ENCODE peak calls at places on chromosomes 13 and 19, in eight cellular contexts. One of them, this sample, is unnamed.

GRCh38 chr13:106232680-106233079 is 302.8 kb downstream of the EFNB2 start:
- DNase-seq in brain microvascular endothelial cell: no peak
- DNase-seq in AG04449: no peak
- DNase-seq in fibroblast of pulmonary artery: no peak
- DNase-seq in uterus: no peak
- DNase-seq in ovary: no peak
- DNase-seq in breast epithelium: no peak
- DNase-seq in cardiac fibroblast: peak; percentile 33
- DNase-seq in this sample: no peak

GRCh38 chr13:76790519-76791289 is 95.5 kb downstream of the KCTD12 start:
- DNase-seq in brain microvascular endothelial cell: no peak
- DNase-seq in AG04449: no peak
- DNase-seq in fibroblast of pulmonary artery: peak; percentile 51
- DNase-seq in uterus: no peak
- DNase-seq in ovary: no peak
- DNase-seq in breast epithelium: no peak
- DNase-seq in cardiac fibroblast: peak; percentile 61
- DNase-seq in this sample: no peak

GRCh38 chr13:48194392-48194754 is 38.6 kb upstream of the ITM2B start:
- DNase-seq in brain microvascular endothelial cell: peak; percentile 12
- DNase-seq in AG04449: no peak
- DNase-seq in fibroblast of pulmonary artery: peak; percentile 42
- DNase-seq in uterus: no peak
- DNase-seq in ovary: no peak
- DNase-seq in breast epithelium: no peak
- DNase-seq in cardiac fibroblast: peak; percentile 55
- DNase-seq in this sample: no peak

GRCh38 chr13:65907656-65908441 is 1322.3 kb downstream of the PCDH9 start:
- DNase-seq in brain microvascular endothelial cell: peak; percentile 66
- DNase-seq in AG04449: no peak
- DNase-seq in fibroblast of pulmonary artery: no peak
- DNase-seq in uterus: no peak
- DNase-seq in ovary: no peak
- DNase-seq in breast epithelium: no peak
- DNase-seq in cardiac fibroblast: no peak
- DNase-seq in this sample: no peak

GRCh38 chr19:53982056-53982455 is 9.4 kb upstream of the CACNG6 start:
- DNase-seq in brain microvascular endothelial cell: no peak
- DNase-seq in AG04449: no peak
- DNase-seq in fibroblast of pulmonary artery: no peak
- DNase-seq in uterus: no peak
- DNase-seq in ovary: no peak
- DNase-seq in breast epithelium: no peak
- DNase-seq in cardiac fibroblast: peak; percentile 41
- DNase-seq in this sample: no peak

GRCh38 chr13:90750957-90751356 is 596.5 kb upstream of the MIR17HG start:
- DNase-seq in brain microvascular endothelial cell: no peak
- DNase-seq in AG04449: no peak
- DNase-seq in fibroblast of pulmonary artery: peak; percentile 3
- DNase-seq in uterus: no peak
- DNase-seq in ovary: no peak
- DNase-seq in breast epithelium: no peak
- DNase-seq in cardiac fibroblast: peak; percentile 26
- DNase-seq in this sample: no peak

GRCh38 chr19:41945135-41945766 is 13.9 kb downstream of the RABAC1 start:
- DNase-seq in brain microvascular endothelial cell: no peak
- DNase-seq in AG04449: no peak
- DNase-seq in fibroblast of pulmonary artery: no peak
- DNase-seq in uterus: no peak
- DNase-seq in ovary: no peak
- DNase-seq in breast epithelium: no peak
- DNase-seq in cardiac fibroblast: no peak
- DNase-seq in this sample: no peak

GRCh38 chr13:42363941-42364612 is 92.1 kb downstream of the AKAP11 start:
- DNase-seq in brain microvascular endothelial cell: peak; percentile 61
- DNase-seq in AG04449: no peak
- DNase-seq in fibroblast of pulmonary artery: peak; percentile 40
- DNase-seq in uterus: no peak
- DNase-seq in ovary: no peak
- DNase-seq in breast epithelium: no peak
- DNase-seq in cardiac fibroblast: peak; percentile 21
- DNase-seq in this sample: no peak

GRCh38 chr19:1173845-1174809 is at the start of gene SBNO2:
- DNase-seq in brain microvascular endothelial cell: peak; percentile 78
- DNase-seq in AG04449: no peak
- DNase-seq in fibroblast of pulmonary artery: peak; percentile 90
- DNase-seq in uterus: peak; percentile 89
- DNase-seq in ovary: peak; percentile 87
- DNase-seq in breast epithelium: peak; percentile 88
- DNase-seq in cardiac fibroblast: peak; percentile 93
- DNase-seq in this sample: no peak

GRCh38 chr19:1175020-1175419 is 952 bp upstream of the SBNO2 start:
- DNase-seq in brain microvascular endothelial cell: no peak
- DNase-seq in AG04449: no peak
- DNase-seq in fibroblast of pulmonary artery: no peak
- DNase-seq in uterus: no peak
- DNase-seq in ovary: no peak
- DNase-seq in breast epithelium: no peak
- DNase-seq in cardiac fibroblast: no peak
- DNase-seq in this sample: no peak

GRCh38 chr19:1181606-1182005 is 7.5 kb upstream of the SBNO2 start:
- DNase-seq in brain microvascular endothelial cell: no peak
- DNase-seq in AG04449: no peak
- DNase-seq in fibroblast of pulmonary artery: no peak
- DNase-seq in uterus: no peak
- DNase-seq in ovary: no peak
- DNase-seq in breast epithelium: peak; percentile 88
- DNase-seq in cardiac fibroblast: no peak
- DNase-seq in this sample: no peak

GRCh38 chr19:1173160-1173844 is 766 bp downstream of the SBNO2 start:
- DNase-seq in brain microvascular endothelial cell: no peak
- DNase-seq in AG04449: no peak
- DNase-seq in fibroblast of pulmonary artery: peak; percentile 22
- DNase-seq in uterus: peak; percentile 42
- DNase-seq in ovary: no peak
- DNase-seq in breast epithelium: no peak
- DNase-seq in cardiac fibroblast: no peak
- DNase-seq in this sample: no peak

GRCh38 chr19:1177322-1178114 is 3.5 kb upstream of the SBNO2 start:
- DNase-seq in brain microvascular endothelial cell: peak; percentile 91
- DNase-seq in AG04449: peak; percentile 84
- DNase-seq in fibroblast of pulmonary artery: peak; percentile 95
- DNase-seq in uterus: no peak
- DNase-seq in ovary: no peak
- DNase-seq in breast epithelium: no peak
- DNase-seq in cardiac fibroblast: peak; percentile 94
- DNase-seq in this sample: peak; percentile 93
- H3K4me3 ChIP-seq in brain microvascular endothelial cell: peak overlapping the region; percentile 24
- H3K4me3 ChIP-seq in AG04449: no peak overlapping the region
- H3K4me3 ChIP-seq in fibroblast of pulmonary artery: no peak overlapping the region
- H3K4me3 ChIP-seq in uterus: no peak overlapping the region
- H3K4me3 ChIP-seq in ovary: no peak overlapping the region
- H3K4me3 ChIP-seq in breast epithelium: no peak overlapping the region
- H3K4me3 ChIP-seq in cardiac fibroblast: no peak overlapping the region
- H3K4me3 ChIP-seq in this sample: peak overlapping the region; percentile 17

GRCh38 chr19:38263696-38264485 is 482 bp upstream of the SPINT2 start:
- DNase-seq in brain microvascular endothelial cell: peak; percentile 63
- DNase-seq in AG04449: no peak
- DNase-seq in fibroblast of pulmonary artery: peak; percentile 53
- DNase-seq in uterus: no peak
- DNase-seq in ovary: peak; percentile 59
- DNase-seq in breast epithelium: no peak
- DNase-seq in cardiac fibroblast: peak; percentile 70
- DNase-seq in this sample: no peak

GRCh38 chr19:38266070-38266469 is 1.7 kb downstream of the SPINT2 start:
- DNase-seq in brain microvascular endothelial cell: no peak
- DNase-seq in AG04449: no peak
- DNase-seq in fibroblast of pulmonary artery: no peak
- DNase-seq in uterus: no peak
- DNase-seq in ovary: no peak
- DNase-seq in breast epithelium: peak; percentile 67
- DNase-seq in cardiac fibroblast: no peak
- DNase-seq in this sample: no peak

GRCh38 chr19:38262585-38263268 is 1.6 kb upstream of the SPINT2 start:
- DNase-seq in brain microvascular endothelial cell: no peak
- DNase-seq in AG04449: no peak
- DNase-seq in fibroblast of pulmonary artery: no peak
- DNase-seq in uterus: no peak
- DNase-seq in ovary: no peak
- DNase-seq in breast epithelium: no peak
- DNase-seq in cardiac fibroblast: no peak
- DNase-seq in this sample: no peak

GRCh38 chr19:38265213-38265861 is 964 bp downstream of the SPINT2 start:
- DNase-seq in brain microvascular endothelial cell: no peak
- DNase-seq in AG04449: no peak
- DNase-seq in fibroblast of pulmonary artery: no peak
- DNase-seq in uterus: no peak
- DNase-seq in ovary: no peak
- DNase-seq in breast epithelium: no peak
- DNase-seq in cardiac fibroblast: no peak
- DNase-seq in this sample: no peak

DNA sequence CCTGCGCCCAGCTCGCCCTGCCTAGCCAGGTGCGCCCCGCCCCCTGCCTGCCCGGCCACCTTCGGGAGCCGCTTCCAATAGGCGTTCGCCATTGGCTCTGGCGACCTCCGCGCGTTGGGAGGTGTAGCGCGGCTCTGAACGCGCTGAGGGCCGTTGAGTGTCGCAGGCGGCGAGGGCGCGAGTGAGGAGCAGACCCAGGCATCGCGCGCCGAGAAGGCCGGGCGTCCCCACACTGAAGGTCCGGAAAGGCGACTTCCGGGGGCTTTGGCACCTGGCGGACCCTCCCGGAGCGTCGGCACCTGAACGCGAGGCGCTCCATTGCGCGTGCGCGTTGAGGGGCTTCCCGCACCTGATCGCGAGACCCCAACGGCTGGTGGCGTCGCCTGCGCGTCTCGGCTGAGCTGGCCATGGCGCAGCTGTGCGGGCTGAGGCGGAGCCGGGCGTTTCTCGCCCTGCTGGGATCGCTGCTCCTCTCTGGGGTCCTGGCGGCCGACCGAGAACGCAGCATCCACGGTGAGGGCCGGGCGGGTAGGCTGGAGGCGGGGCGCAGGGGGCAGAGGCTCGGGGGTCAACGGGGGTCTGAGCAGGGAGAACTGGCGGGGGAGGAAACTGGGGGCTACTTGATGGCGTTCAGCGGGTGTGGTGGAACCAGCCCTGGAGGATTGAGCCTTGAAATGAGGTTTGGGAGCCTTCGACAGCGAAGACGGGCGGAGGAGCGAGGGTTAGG is at the start of gene SPINT2:
- DNase-seq in brain microvascular endothelial cell: no peak
- DNase-seq in AG04449: no peak
- DNase-seq in fibroblast of pulmonary artery: no peak
- DNase-seq in uterus: no peak
- DNase-seq in ovary: no peak
- DNase-seq in breast epithelium: peak; percentile 95
- DNase-seq in cardiac fibroblast: no peak
- DNase-seq in this sample: no peak
- H3K4me3 ChIP-seq in brain microvascular endothelial cell: peak within 1 kb of the TSS; percentile 47
- H3K4me3 ChIP-seq in AG04449: peak within 1 kb of the TSS; percentile 52
- H3K4me3 ChIP-seq in fibroblast of pulmonary artery: peak within 1 kb of the TSS; percentile 36
- H3K4me3 ChIP-seq in uterus: peak within 1 kb of the TSS; percentile 53
- H3K4me3 ChIP-seq in ovary: peak within 1 kb of the TSS; percentile 44
- H3K4me3 ChIP-seq in breast epithelium: peak within 1 kb of the TSS; percentile 44
- H3K4me3 ChIP-seq in cardiac fibroblast: peak within 1 kb of the TSS; percentile 39
- H3K4me3 ChIP-seq in this sample: peak within 1 kb of the TSS; percentile 41

DNA sequence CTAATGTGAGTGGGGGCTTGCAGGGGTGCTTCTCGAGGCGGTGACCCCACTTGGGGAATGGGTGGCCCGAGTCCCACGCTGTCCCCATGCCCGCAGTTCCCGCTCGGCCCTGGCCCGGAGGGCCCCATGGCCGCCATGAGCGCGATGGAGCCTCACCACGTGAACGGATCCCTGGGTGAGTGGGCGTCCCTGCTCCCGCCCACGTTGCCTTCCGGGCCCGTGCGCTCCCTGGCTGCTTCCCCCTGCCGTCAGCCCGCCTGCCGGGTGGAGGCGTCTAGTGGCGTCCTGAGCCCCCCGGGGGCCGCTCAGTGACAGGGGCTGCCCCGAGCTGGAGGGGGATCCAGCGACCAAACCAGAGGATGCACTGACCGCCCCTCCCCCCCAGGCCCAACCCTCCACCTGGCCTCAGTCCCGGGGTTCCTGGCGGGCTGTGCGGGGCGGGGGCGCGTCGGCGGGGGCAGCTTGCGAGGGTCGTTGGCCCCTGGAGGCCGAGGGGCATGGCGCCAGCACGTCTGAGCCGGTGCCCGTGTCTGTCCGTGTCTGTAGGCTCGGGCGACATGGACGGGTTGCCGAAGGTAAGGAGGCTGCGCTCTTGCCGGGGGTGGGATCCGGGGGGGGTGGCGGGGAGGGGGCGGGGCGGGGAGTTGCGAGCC is 4.8 kb downstream of the ISYNA1 start:
- DNase-seq in brain microvascular endothelial cell: no peak
- DNase-seq in AG04449: no peak
- DNase-seq in fibroblast of pulmonary artery: no peak
- DNase-seq in uterus: peak; percentile 53
- DNase-seq in ovary: peak; percentile 62
- DNase-seq in breast epithelium: no peak
- DNase-seq in cardiac fibroblast: no peak
- DNase-seq in this sample: no peak
- H3K4me3 ChIP-seq in brain microvascular endothelial cell: peak overlapping the region; percentile 58
- H3K4me3 ChIP-seq in AG04449: peak overlapping the region; percentile 36
- H3K4me3 ChIP-seq in fibroblast of pulmonary artery: no peak overlapping the region
- H3K4me3 ChIP-seq in uterus: peak overlapping the region; percentile 46
- H3K4me3 ChIP-seq in ovary: peak overlapping the region; percentile 33
- H3K4me3 ChIP-seq in breast epithelium: peak overlapping the region; percentile 30
- H3K4me3 ChIP-seq in cardiac fibroblast: peak overlapping the region; percentile 23
- H3K4me3 ChIP-seq in this sample: peak overlapping the region; percentile 39

GRCh38 chr19:49592486-49593232 is 1.7 kb downstream of the PRR12 start:
- DNase-seq in brain microvascular endothelial cell: no peak
- DNase-seq in AG04449: no peak
- DNase-seq in fibroblast of pulmonary artery: no peak
- DNase-seq in uterus: no peak
- DNase-seq in ovary: no peak
- DNase-seq in breast epithelium: no peak
- DNase-seq in cardiac fibroblast: no peak
- DNase-seq in this sample: no peak

GRCh38 chr19:49595006-49595818 is 4.2 kb downstream of the PRR12 start:
- DNase-seq in brain microvascular endothelial cell: no peak
- DNase-seq in AG04449: no peak
- DNase-seq in fibroblast of pulmonary artery: no peak
- DNase-seq in uterus: no peak
- DNase-seq in ovary: no peak
- DNase-seq in breast epithelium: no peak
- DNase-seq in cardiac fibroblast: no peak
- DNase-seq in this sample: no peak

GRCh38 chr19:49591731-49592485 is 926 bp downstream of the PRR12 start:
- DNase-seq in brain microvascular endothelial cell: peak; percentile 19
- DNase-seq in AG04449: no peak
- DNase-seq in fibroblast of pulmonary artery: peak; percentile 31
- DNase-seq in uterus: peak; percentile 51
- DNase-seq in ovary: peak; percentile 52
- DNase-seq in breast epithelium: no peak
- DNase-seq in cardiac fibroblast: peak; percentile 42
- DNase-seq in this sample: no peak

GRCh38 chr19:49594157-49595005 is 3.4 kb downstream of the PRR12 start:
- DNase-seq in brain microvascular endothelial cell: no peak
- DNase-seq in AG04449: no peak
- DNase-seq in fibroblast of pulmonary artery: no peak
- DNase-seq in uterus: no peak
- DNase-seq in ovary: no peak
- DNase-seq in breast epithelium: no peak
- DNase-seq in cardiac fibroblast: no peak
- DNase-seq in this sample: no peak

DNA sequence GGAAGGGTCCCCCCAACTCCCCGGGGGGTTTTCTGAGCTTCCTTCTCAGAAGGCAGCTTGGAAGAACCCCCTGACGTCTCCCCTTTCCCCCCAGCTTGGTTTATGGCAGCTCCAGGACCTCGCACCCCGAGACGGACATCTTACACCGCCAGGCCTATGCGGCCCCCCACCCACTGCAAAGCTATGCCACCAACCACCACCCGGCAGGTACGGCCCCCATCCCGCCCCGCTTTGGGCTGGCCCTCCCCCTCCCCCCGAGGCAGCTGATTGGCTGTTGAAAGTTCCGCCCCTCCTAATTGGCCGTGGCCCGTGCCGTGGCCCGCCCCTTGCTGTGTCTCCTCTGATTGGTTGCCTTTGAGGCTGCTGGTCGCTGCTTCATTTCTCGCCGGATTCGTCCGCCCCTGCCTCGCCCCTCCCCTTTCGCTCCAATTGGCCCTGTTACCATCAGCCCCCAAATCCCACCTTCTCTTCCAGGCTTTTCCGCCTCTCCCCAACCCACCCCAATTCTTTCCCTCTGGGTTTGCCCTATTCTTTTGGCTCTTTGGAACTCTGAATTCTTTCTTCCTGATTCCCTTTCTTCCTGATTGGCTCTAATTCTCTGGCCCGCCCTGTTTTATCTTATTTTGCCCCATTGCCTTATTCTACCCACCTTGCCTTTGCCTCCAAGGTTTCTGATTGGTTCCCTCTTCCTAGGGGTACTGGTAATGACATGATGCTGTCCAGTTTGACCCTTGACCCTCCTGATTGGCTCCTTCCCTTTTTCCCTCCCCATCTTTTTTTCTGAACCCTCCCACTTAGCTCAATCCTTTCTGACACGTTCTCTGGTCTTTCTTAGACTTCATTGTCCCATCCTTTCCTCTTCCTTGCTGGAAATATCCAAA is 2.5 kb downstream of the PRR12 start:
- DNase-seq in brain microvascular endothelial cell: peak; percentile 92
- DNase-seq in AG04449: peak; percentile 40
- DNase-seq in fibroblast of pulmonary artery: peak; percentile 92
- DNase-seq in uterus: peak; percentile 94
- DNase-seq in ovary: peak; percentile 92
- DNase-seq in breast epithelium: peak; percentile 96
- DNase-seq in cardiac fibroblast: peak; percentile 94
- DNase-seq in this sample: peak; percentile 41
- H3K4me3 ChIP-seq in brain microvascular endothelial cell: peak overlapping the region; percentile 85
- H3K4me3 ChIP-seq in AG04449: peak overlapping the region; percentile 85
- H3K4me3 ChIP-seq in fibroblast of pulmonary artery: peak overlapping the region; percentile 84
- H3K4me3 ChIP-seq in uterus: peak overlapping the region; percentile 94
- H3K4me3 ChIP-seq in ovary: peak overlapping the region; percentile 74
- H3K4me3 ChIP-seq in breast epithelium: peak overlapping the region; percentile 93
- H3K4me3 ChIP-seq in cardiac fibroblast: peak overlapping the region; percentile 80
- H3K4me3 ChIP-seq in this sample: peak overlapping the region; percentile 49

This sample was measured in AG09309.